ENCODE peak calls at places on chromosomes 16 and 17, in four cellular contexts. N is adrenal gland, K is prostate gland, P is heart right ventricle. S is an unnamed sample.

GRCh38 chr17:50865060-50865867 is 890 bp downstream of the TOB1 start:
- DNase-seq in N (peak), K (peak), P (peak), S (no peak)

GRCh38 chr16:80055831-80056230 is 455.3 kb upstream of the MAF start:
- DNase-seq in P (no peak), K (no peak), N (no peak), S (no peak)

GRCh38 chr16:87132361-87133014 is 184.7 kb downstream of the C16orf95 start:
- DNase-seq in P (peak), N (no peak), K (no peak), S (no peak)

GRCh38 chr16:22293137-22294106 is 3.8 kb upstream of the POLR3E start:
- DNase-seq in N (no peak), K (no peak), P (no peak), S (no peak)

GRCh38 chr17:57669671-57670529 is 75.2 kb downstream of the CCDC182 start:
- DNase-seq in P (no peak), K (no peak), N (peak), S (no peak)

GRCh38 chr16:78896280-78896679 is 704.3 kb downstream of the MAF start:
- DNase-seq in N (no peak), P (no peak), K (no peak), S (no peak)

GRCh38 chr16:72952404-72953301 is 95.3 kb downstream of the ZFHX3 start:
- DNase-seq in K (no peak), N (no peak), P (no peak), S (no peak)

GRCh38 chr17:79152636-79153035 is 78.0 kb downstream of the ENGASE start:
- DNase-seq in N (no peak), P (no peak), K (no peak), S (no peak)

GRCh38 chr16:71439531-71439930 is 2.3 kb downstream of the TLE7 start:
- DNase-seq in K (no peak), P (no peak), N (no peak), S (no peak)

GRCh38 chr17:43880420-43880991 is 26.8 kb downstream of the MPP2 start:
- DNase-seq in P (no peak), N (peak), K (no peak), S (no peak)

GRCh38 chr16:84117482-84117843 is 721 bp upstream of the MBTPS1 start:
- DNase-seq in P (no peak), N (no peak), K (no peak), S (no peak)

GRCh38 chr17:80565347-80566053 is 20.9 kb downstream of the RPTOR start:
- DNase-seq in K (no peak), N (no peak), P (no peak), S (no peak)

GRCh38 chr16:529012-529575 is 1.6 kb downstream of the CAPN15 start:
- DNase-seq in N (no peak), P (no peak), K (no peak), S (no peak)

GRCh38 chr16:81657731-81658130 is 121.4 kb upstream of the PLCG2 start:
- DNase-seq in P (no peak), K (no peak), N (no peak), S (no peak)

GRCh38 chr16:31880322-31880979 is 6.8 kb downstream of the ZNF267 start:
- DNase-seq in P (no peak), K (no peak), N (peak), S (peak)

GRCh38 chr16:86824751-86825310 is 246.5 kb downstream of the FOXL1 start:
- DNase-seq in K (no peak), P (no peak), N (no peak), S (no peak)

GRCh38 chr17:65108152-65108551 is 29.0 kb upstream of the RGS9 start:
- DNase-seq in N (no peak), P (no peak), K (no peak), S (no peak)

GRCh38 chr17:32875230-32875903 is 1.6 kb downstream of the MYO1D start:
- DNase-seq in P (no peak), K (no peak), N (no peak), S (no peak)

GRCh38 chr17:32877164-32877764 is 340 bp upstream of the MYO1D start:
- DNase-seq in N (peak), K (peak), P (peak), S (no peak)

GRCh38 chr17:32878211-32878610 is 1.3 kb upstream of the MYO1D start:
- DNase-seq in N (peak), K (peak), P (peak), S (no peak)

GRCh38 chr17:32875904-32876413 is 965 bp downstream of the MYO1D start:
- DNase-seq in N (no peak), P (no peak), K (no peak), S (no peak)

DNA sequence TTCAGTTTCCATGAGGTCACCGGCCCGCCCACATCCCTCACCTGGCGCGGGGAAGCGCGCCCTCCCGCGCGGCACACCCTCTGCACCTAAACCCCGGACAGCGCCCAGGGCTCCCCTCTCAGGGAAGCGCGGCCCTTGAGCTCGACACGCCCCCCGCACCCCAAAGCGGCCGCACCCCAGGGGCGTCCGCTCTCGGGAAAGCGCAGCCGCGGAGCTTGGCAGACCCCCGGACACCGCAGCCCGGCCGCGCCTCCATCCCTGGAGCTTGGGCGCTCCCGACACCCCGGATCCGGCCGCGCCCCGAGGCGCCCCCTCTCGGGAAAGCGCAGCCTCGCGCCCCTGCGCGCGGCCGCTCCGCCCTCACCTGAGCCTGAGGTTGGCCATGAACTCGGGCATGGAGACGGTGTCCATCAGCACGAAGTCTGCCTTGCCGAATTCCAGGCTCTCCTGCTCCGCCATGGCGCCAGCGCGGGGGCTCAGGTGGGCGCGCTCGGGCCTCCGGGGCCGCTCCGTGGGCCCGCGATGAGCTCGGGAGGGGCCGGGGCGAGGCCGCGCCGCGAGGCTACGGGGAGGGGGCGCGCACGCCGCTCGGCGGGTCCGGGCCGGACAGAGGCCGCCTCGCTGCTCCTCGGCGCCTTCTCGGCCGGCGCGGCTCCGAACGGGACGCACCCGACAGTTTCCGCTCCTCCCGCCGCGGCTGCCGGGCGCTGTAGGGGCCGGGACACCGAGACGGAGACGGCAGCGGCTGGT is at the start of gene MYO1D:
- DNase-seq in N (peak), P (peak), K (peak), S (no peak)
- TF ChIP-seq CTCF in N (no peak), P (peak), K (peak), S (peak)

DNA sequence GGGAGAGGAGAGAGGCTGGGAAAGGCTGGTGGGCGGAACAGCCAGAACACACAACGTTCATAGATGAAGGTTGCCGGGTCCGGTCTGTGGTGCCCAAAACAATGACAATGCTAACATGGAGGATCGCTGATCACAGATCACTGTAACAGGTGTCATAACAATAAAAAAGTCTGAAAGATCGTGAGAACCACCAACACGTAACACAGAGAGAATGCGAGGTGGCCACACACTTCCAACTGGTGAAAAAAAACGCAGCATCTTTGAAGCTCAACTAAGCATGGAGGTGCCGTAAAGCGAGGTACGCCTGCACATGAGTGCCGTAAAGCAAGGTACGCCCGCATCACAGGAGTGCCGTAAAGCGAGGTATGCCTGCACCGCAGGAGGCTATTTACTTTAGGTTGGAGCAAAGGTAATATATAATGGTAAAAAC is 42.3 kb downstream of the ABR start:
- DNase-seq in P (no peak), N (no peak), K (no peak), S (no peak)
- H3K4me3 ChIP-seq in P (no peak), N (no peak), K (no peak), S (no peak)

GRCh38 chr16:67462279-67462655 is 18.7 kb downstream of the ATP6V0D1 start:
- DNase-seq in N (no peak), P (no peak), K (no peak), S (no peak)

GRCh38 chr16:67466581-67466980 is 14.4 kb downstream of the ATP6V0D1 start:
- DNase-seq in N (no peak), K (no peak), P (no peak), S (no peak)

GRCh38 chr16:67463691-67464090 is 17.3 kb downstream of the ATP6V0D1 start:
- DNase-seq in K (no peak), P (no peak), N (no peak), S (no peak)

GRCh38 chr16:67463059-67463458 is 17.9 kb downstream of the ATP6V0D1 start:
- DNase-seq in P (no peak), N (no peak), K (peak), S (no peak)

GRCh38 chr16:67464565-67464964 is 16.4 kb downstream of the ATP6V0D1 start:
- DNase-seq in K (no peak), P (no peak), N (peak), S (no peak)
- TF ChIP-seq CTCF in K (no peak), P (no peak), N (no peak), S (no peak)

DNA sequence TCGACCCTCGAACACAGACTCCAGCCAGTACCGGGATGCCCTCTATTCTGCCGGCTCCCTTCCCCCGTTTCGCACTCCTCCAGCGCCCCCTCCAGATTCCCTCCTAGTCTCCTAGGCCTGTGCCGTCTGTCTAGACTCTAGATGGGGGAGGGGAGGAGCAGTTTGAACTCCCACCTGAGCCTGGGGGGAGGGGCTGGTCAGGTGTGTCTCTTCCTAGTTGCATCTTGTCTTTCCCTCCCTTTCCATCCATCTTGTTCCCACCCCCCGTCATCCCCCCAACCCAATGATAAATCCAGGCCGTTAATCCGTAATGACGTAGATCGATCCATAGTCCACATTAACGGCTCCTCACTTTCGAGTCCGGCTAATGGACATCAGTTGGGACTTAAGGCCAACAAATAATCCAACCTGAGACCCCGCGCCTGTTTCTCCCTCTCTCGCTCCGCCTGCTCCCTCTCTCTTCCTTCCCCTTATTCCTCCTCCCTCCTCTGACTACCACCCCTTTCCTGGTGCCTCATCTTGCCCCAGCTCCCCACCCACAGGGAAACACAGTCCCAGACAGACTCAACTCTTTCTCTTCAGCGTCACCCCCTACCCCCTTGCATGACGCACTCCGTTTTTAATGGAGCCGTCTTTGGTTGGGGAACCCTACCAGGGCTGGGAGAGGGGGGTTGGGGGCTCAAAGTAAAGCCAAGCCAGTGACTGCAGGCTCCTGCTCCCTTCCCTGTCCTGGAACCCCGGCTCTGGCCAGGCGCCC is 3.3 kb upstream of the HOXB5 start:
- DNase-seq in N (no peak), P (no peak), K (no peak), S (no peak)
- H3K4me3 ChIP-seq in N (peak), P (peak), K (no peak), S (peak)

DNA sequence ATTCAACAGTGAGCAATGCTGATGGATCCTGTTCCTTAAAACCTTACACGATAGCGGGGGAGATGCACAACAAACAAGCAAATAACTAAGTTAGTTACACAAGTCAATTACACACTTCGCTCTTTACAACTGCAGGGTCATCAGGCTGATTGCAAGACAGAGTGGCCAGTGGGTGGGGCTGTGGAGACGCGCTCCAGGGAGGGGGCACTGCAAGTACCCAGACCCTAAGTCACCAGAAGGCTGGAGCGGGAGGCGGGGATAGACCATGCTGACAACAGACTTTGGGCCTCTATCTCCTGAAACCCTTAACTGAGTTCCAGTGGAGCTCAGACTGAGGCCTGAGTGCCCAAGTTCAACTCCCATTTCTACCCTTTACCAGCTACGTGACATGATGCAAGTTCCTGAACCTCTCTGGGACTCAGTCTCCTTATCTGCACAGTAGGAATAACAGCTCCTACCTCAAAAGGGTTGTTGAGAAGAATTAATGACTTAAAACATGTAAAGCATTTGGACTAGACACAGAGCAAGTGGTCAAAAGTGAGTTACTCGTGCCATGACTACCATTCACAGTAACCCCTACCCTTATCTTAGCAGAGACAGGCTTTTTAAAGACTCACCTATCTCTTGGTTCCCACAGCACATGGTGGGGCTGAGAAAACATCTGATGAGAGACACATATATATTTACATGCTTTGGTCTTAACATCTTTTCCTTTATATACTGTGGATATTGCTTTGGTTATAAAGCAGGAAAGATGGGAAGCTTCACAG is 10.4 kb downstream of the CPPED1 start:
- DNase-seq in N (no peak), K (no peak), P (no peak), S (no peak)
- TF ChIP-seq CTCF in N (no peak), K (no peak), P (no peak), S (no peak)

GRCh38 chr16:66947302-66948033 is 12.2 kb downstream of the CES2 start:
- DNase-seq in P (peak), K (peak), N (peak), S (no peak)
- H3K4me3 ChIP-seq in P (peak), K (peak), N (peak), S (peak)